ENCODE peak calls at places on chromosomes 7 and 10, in eight cellular contexts. Z is kidney tubule cell, X is PC-3, H is GM13977, D is lower leg skin, J is Peyer's patch, F is NB4, M is endodermal cell. L is an unnamed sample.

GRCh38 chr7:95620631-95621030 is 24.3 kb upstream of the PDK4 start:
- DNase-seq in J (no peak), H (no peak), X (no peak), M (no peak), F (no peak), Z (no peak), D (no peak), L (no peak)

GRCh38 chr7:132155715-132156114 is 420.6 kb downstream of the PLXNA4 start:
- DNase-seq in J (no peak), Z (no peak), F (no peak), X (no peak), M (no peak), D (no peak), H (no peak), L (no peak)

GRCh38 chr10:565676-566075 is 123.8 kb downstream of the DIP2C start:
- DNase-seq in X (no peak), J (no peak), D (peak; percentile 52), H (no peak), F (no peak), M (peak; percentile 22), Z (no peak), L (no peak)

GRCh38 chr7:52537051-52537450 is 498.4 kb upstream of the POM121L12 start:
- DNase-seq in D (no peak), F (no peak), Z (no peak), M (no peak), H (no peak), J (no peak), X (no peak), L (no peak)

GRCh38 chr7:23347682-23348180 is 48.6 kb downstream of the MALSU1 start:
- DNase-seq in J (no peak), H (no peak), M (no peak), F (peak; percentile 64), D (no peak), Z (peak; percentile 52), X (peak; percentile 89), L (peak; percentile 91)

GRCh38 chr7:33459340-33459751 is 330.0 kb downstream of the BBS9 start:
- DNase-seq in D (no peak), Z (peak; percentile 27), J (no peak), H (no peak), X (peak; percentile 57), F (peak; percentile 43), M (peak; percentile 75), L (peak; percentile 39)

GRCh38 chr7:43756368-43757072 is 2.0 kb upstream of the BLVRA start:
- DNase-seq in D (peak; percentile 17), H (peak; percentile 42), X (peak; percentile 48), F (peak; percentile 54), Z (peak; percentile 56), J (no peak), M (no peak), L (no peak)

GRCh38 chr10:97399843-97400545 is 1.1 kb downstream of the RRP12 start:
- DNase-seq in D (no peak), M (peak; percentile 73), F (peak; percentile 84), J (no peak), X (peak; percentile 75), Z (peak; percentile 83), H (no peak), L (peak; percentile 81)

GRCh38 chr7:101134399-101134980 is 7.6 kb downstream of the SERPINE1 start:
- DNase-seq in Z (no peak), J (no peak), X (peak; percentile 28), F (peak; percentile 70), D (no peak), M (no peak), H (no peak), L (no peak)

GRCh38 chr10:127314797-127315196 is 118.4 kb upstream of the INSYN2A start:
- DNase-seq in J (no peak), Z (no peak), H (no peak), X (no peak), M (no peak), D (no peak), F (no peak), L (no peak)

GRCh38 chr10:109891105-109891504 is 32.2 kb downstream of the XPNPEP1 start:
- DNase-seq in J (no peak), M (no peak), Z (no peak), D (no peak), H (no peak), X (no peak), F (no peak), L (no peak)

GRCh38 chr10:20888620-20889337 is 8.3 kb downstream of the NEBL start:
- DNase-seq in X (no peak), H (no peak), Z (no peak), F (no peak), J (no peak), D (no peak), M (no peak), L (no peak)

GRCh38 chr10:24722131-24722675 is 1.5 kb downstream of the ARHGAP21 start:
- DNase-seq in J (no peak), X (no peak), H (no peak), M (no peak), Z (no peak), D (no peak), F (peak; percentile 19), L (peak; percentile 30)

GRCh38 chr7:2354173-2355078 is at the start of gene EIF3B:
- DNase-seq in Z (peak; percentile 93), X (peak; percentile 85), F (peak; percentile 96), J (peak; percentile 84), M (peak; percentile 93), D (peak; percentile 98), H (peak; percentile 97), L (peak; percentile 73)

GRCh38 chr7:92889081-92889480 is 52.7 kb upstream of the CDK6 start:
- DNase-seq in X (no peak), F (no peak), J (no peak), H (no peak), D (peak; percentile 69), Z (no peak), M (no peak), L (no peak)

GRCh38 chr10:1498746-1499343 is 238.5 kb downstream of the ADARB2 start:
- DNase-seq in Z (peak; percentile 2), H (no peak), X (no peak), D (no peak), J (no peak), F (no peak), M (no peak), L (peak; percentile 9)

GRCh38 chr10:26475448-26475847 is 37.3 kb downstream of the APBB1IP start:
- DNase-seq in X (no peak), Z (no peak), F (no peak), J (no peak), H (no peak), M (no peak), D (no peak), L (no peak)

GRCh38 chr7:101243786-101244384 is 996 bp downstream of the FIS1 start:
- DNase-seq in Z (peak; percentile 25), X (no peak), D (no peak), M (peak; percentile 90), J (no peak), H (peak; percentile 11), F (no peak), L (peak; percentile 8)

GRCh38 chr7:27600247-27600646 is 62.4 kb downstream of the HIBADH start:
- DNase-seq in H (no peak), M (no peak), Z (no peak), J (no peak), X (no peak), D (no peak), F (no peak), L (no peak)

GRCh38 chr10:117374506-117375359 is 507 bp downstream of the PDZD8 start:
- DNase-seq in J (peak; percentile 49), F (peak; percentile 77), X (peak; percentile 19), H (peak; percentile 68), Z (peak; percentile 39), M (peak; percentile 80), D (peak; percentile 88), L (no peak)

GRCh38 chr10:30788307-30788706 is 158.8 kb upstream of the LYZL2 start:
- DNase-seq in D (no peak), F (peak; percentile 12), X (peak; percentile 5), J (no peak), M (no peak), H (no peak), Z (peak; percentile 29), L (no peak)

GRCh38 chr7:99128076-99128950 is 15.6 kb downstream of the SMURF1 start:
- DNase-seq in J (no peak), H (no peak), D (no peak), F (no peak), Z (no peak), M (no peak), X (peak; percentile 66), L (no peak)

GRCh38 chr10:127472976-127473375 is 76.1 kb upstream of the NPS start:
- DNase-seq in F (no peak), D (no peak), X (no peak), J (no peak), H (no peak), Z (no peak), M (no peak), L (no peak)

GRCh38 chr10:86876748-86877147 is 80.7 kb downstream of the MMRN2 start:
- DNase-seq in M (no peak), F (peak; percentile 83), D (no peak), X (no peak), J (no peak), Z (no peak), H (no peak), L (no peak)

GRCh38 chr10:124158592-124158991 is 65.2 kb upstream of the CHST15 start:
- DNase-seq in H (no peak), J (no peak), X (no peak), M (no peak), Z (no peak), F (no peak), D (peak; percentile 17), L (no peak)